ENCODE peak calls at places on chromosomes 2 and 18, in five cellular contexts. Z, K, O, U and S are unnamed samples.

GRCh38 chr2:187299122-187299906 is 148.7 kb downstream of the CALCRL start:
- DNase-seq in Z (no peak), K (no peak), O (no peak), U (no peak), S (no peak)

GRCh38 chr2:68709421-68709911 is 25.1 kb upstream of the ARHGAP25 start:
- DNase-seq in Z (no peak), K (peak; percentile 2), O (peak; percentile 17), U (no peak), S (peak; percentile 17)

GRCh38 chr18:13553449-13553848 is 172.9 kb downstream of the FAM210A start:
- DNase-seq in Z (no peak), K (no peak), O (no peak), U (no peak), S (no peak)

GRCh38 chr18:79011300-79011870 is 31.8 kb downstream of the SALL3 start:
- DNase-seq in Z (no peak), K (no peak), O (no peak), U (no peak), S (no peak)

GRCh38 chr2:217283505-217283904 is 423.6 kb upstream of the TNP1 start:
- DNase-seq in Z (no peak), K (no peak), O (no peak), U (no peak), S (no peak)

GRCh38 chr2:167264380-167264779 is 376.1 kb downstream of the XIRP2 start:
- DNase-seq in Z (peak; percentile 36), K (no peak), O (no peak), U (no peak), S (no peak)

GRCh38 chr2:138090330-138090729 is 126.1 kb downstream of the HNMT start:
- DNase-seq in Z (no peak), K (no peak), O (no peak), U (no peak), S (no peak)

GRCh38 chr2:187689372-187689771 is 135.1 kb upstream of the TFPI start:
- DNase-seq in Z (no peak), K (no peak), O (no peak), U (no peak), S (no peak)

GRCh38 chr18:61702007-61702406 is 190.8 kb downstream of the RNF152 start:
- DNase-seq in Z (no peak), K (no peak), O (no peak), U (no peak), S (no peak)

GRCh38 chr18:52536039-52536438 is 196.0 kb downstream of the DCC start:
- DNase-seq in Z (no peak), K (no peak), O (no peak), U (no peak), S (no peak)

GRCh38 chr18:13399511-13399910 is 181.0 kb downstream of the LDLRAD4 start:
- DNase-seq in Z (no peak), K (no peak), O (no peak), U (no peak), S (no peak)

GRCh38 chr2:240646900-240647502 is 21.7 kb downstream of the GPR35 start:
- DNase-seq in Z (no peak), K (no peak), O (no peak), U (no peak), S (no peak)

GRCh38 chr2:139478191-139478914 is 698.2 kb upstream of the NXPH2 start:
- DNase-seq in Z (no peak), K (no peak), O (no peak), U (no peak), S (no peak)

GRCh38 chr2:15704086-15704787 is 112.6 kb downstream of the DDX1 start:
- DNase-seq in Z (no peak), K (no peak), O (peak; percentile 45), U (no peak), S (no peak)

GRCh38 chr18:54416459-54416858 is 58.8 kb downstream of the C18orf54 start:
- DNase-seq in Z (no peak), K (no peak), O (no peak), U (no peak), S (no peak)

GRCh38 chr18:48028716-48029115 is 98.3 kb upstream of the SMAD2 start:
- DNase-seq in Z (no peak), K (no peak), O (no peak), U (no peak), S (no peak)

GRCh38 chr2:69216535-69217332 is 170.3 kb downstream of the GFPT1 start:
- DNase-seq in Z (no peak), K (peak; percentile 3), O (no peak), U (no peak), S (no peak)

GRCh38 chr2:72883356-72883962 is 3.7 kb upstream of the SPR start:
- DNase-seq in Z (peak; percentile 37), K (peak; percentile 68), O (peak; percentile 51), U (peak; percentile 62), S (peak; percentile 89)

GRCh38 chr2:216877085-216877484 is 17.2 kb upstream of the TNP1 start:
- DNase-seq in Z (no peak), K (no peak), O (no peak), U (no peak), S (no peak)

GRCh38 chr2:152686308-152686707 is 31.0 kb downstream of the PRPF40A start:
- DNase-seq in Z (no peak), K (no peak), O (no peak), U (no peak), S (no peak)

GRCh38 chr2:233460726-233461431 is 105.7 kb downstream of the USP40 start:
- DNase-seq in Z (peak; percentile 54), K (no peak), O (no peak), U (no peak), S (no peak)

GRCh38 chr2:204950695-204951094 is 405.4 kb downstream of the PARD3B start:
- DNase-seq in Z (no peak), K (no peak), O (no peak), U (no peak), S (no peak)

GRCh38 chr2:40213071-40213470 is 238.8 kb downstream of the SLC8A1 start:
- DNase-seq in Z (no peak), K (no peak), O (no peak), U (no peak), S (no peak)

GRCh38 chr2:37085731-37086147 is 1.4 kb downstream of the GPATCH11 start:
- DNase-seq in Z (no peak), K (no peak), O (no peak), U (no peak), S (no peak)

GRCh38 chr2:227759411-227760113 is 13.9 kb downstream of the SCYGR8 start:
- DNase-seq in Z (no peak), K (no peak), O (no peak), U (peak; percentile 33), S (no peak)

GRCh38 chr2:236503100-236503499 is 66.5 kb upstream of the ACKR3 start:
- DNase-seq in Z (no peak), K (no peak), O (no peak), U (no peak), S (no peak)
- TF ChIP-seq CTCF in Z (no peak), K (peak; percentile 22), O (no peak), U (peak; percentile 20), S (no peak)

GRCh38 chr18:36405611-36406010 is 108.1 kb downstream of the FHOD3 start:
- DNase-seq in Z (no peak), K (no peak), O (no peak), U (no peak), S (no peak)

GRCh38 chr18:36403896-36404824 is 106.6 kb downstream of the FHOD3 start:
- DNase-seq in Z (no peak), K (no peak), O (no peak), U (no peak), S (no peak)

GRCh38 chr18:36401462-36401861 is 103.9 kb downstream of the FHOD3 start:
- DNase-seq in Z (no peak), K (no peak), O (no peak), U (no peak), S (no peak)

GRCh38 chr18:36399055-36399454 is 101.5 kb downstream of the FHOD3 start:
- DNase-seq in Z (no peak), K (no peak), O (no peak), U (no peak), S (no peak)

DNA sequence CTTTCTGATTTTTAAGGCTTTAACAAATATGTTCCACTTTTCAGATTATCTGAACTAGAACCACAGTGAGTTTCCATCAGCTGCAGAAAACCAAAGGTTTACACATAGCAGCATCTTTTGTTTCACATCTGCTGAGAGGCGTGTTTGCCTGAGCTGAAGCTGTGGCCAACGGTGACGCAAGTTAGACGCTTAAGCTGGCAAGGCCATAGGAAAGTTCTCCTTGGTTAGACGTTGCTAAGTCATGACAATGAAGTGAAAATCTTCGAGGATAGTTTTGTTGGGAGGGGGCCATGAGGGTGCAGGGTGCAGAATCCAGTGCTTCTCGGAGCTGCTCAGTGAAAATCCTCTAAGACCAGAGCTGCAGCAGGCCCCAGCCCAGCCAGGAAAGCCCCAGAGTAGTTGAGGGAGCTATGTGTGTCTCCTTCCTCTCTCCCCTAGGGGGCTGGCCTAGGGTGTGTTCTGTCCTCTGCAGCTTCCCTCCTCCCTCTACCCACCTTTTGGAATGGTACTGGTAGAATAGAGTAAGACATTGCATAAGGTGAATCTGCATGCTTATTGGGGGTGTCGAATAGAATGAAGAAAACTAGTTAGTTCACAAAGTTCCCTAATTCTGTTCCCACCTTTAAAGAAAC is 105.4 kb downstream of the FHOD3 start:
- DNase-seq in Z (peak; percentile 21), K (no peak), O (no peak), U (no peak), S (no peak)
- TF ChIP-seq CTCF in Z (no peak), K (no peak), O (no peak), U (no peak), S (no peak)

GRCh38 chr2:189762229-189762550 is 402 bp downstream of the OSGEPL1 start:
- DNase-seq in Z (no peak), K (no peak), O (no peak), U (no peak), S (no peak)

GRCh38 chr2:189762551-189763298 is at the start of gene OSGEPL1:
- DNase-seq in Z (peak; percentile 94), K (peak; percentile 78), O (peak; percentile 90), U (peak; percentile 79), S (peak; percentile 82)

DNA sequence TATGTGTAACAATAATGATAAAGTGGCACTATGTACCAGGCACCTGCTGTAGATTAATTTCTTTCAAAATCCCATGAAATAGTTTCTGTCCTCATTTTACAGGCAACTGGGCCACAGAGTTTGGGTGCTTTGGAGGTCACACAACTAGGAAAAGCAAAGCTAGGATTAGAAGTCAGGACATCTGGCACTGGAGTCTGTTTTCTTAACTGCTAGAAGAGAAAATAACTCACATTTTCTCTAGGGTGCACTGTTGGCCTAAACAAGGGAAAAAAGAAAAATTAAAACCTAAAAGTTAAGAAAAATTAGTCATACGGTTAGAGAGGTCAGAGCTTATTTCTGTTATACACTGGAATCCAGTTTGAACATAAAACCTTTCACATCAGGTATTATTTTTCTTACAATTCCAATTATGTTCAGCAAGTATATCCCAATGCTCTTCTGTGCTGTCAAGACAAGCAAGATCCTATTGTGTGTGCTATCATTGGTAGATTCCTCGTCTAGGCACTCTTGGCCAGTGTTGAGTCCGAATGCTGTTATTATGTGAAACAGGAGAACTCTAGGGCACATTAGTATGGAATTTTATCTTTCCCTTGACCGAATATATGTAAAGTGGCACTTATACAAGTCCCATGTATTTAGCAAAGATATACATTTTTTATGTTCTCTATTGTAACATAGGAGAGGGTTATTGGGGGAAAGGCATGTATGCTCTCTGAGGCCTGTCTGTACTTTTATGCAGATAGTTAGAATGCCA is 1.5 kb upstream of the OSGEPL1 start:
- DNase-seq in Z (no peak), K (no peak), O (no peak), U (no peak), S (no peak)
- TF ChIP-seq CTCF in Z (no peak), K (no peak), O (no peak), U (no peak), S (no peak)

DNA sequence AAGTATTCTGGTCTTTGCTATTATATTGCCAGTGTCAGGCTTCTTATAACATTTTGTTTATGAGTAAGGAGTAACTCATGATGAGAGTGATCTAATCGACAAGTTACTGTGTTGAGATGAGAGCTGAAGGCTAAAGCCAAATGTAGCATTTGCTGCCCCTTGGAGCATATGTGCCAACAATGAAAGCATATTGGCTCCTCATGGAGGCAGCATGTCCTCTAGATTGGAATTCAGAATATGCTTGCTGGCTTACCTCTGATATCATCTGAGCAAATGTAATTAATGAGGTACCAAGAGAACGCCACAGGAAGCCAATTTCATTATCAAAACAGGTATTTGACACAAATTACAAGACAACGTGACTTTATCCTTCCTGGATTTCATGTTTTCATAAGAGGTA is 781.1 kb upstream of the FSHR start:
- DNase-seq in Z (no peak), K (no peak), O (no peak), U (no peak), S (no peak)
- TF ChIP-seq CTCF in Z (no peak), K (no peak), O (no peak), U (no peak), S (no peak)